ENCODE peak calls at places on chromosomes 13 and 19, in eight cellular contexts. Q is CD4-positive, alpha-beta T cell; U is activated CD4-positive, alpha-beta memory T cell treated with anti-CD3 and anti-CD28 coated beads, Interleukin-2, amount 10 ng/mL, durations not matched to agents 7 days and 5 days; P is activated CD4-positive, alpha-beta T cell treated with anti-CD3 and anti-CD28 coated beads, Interleukin-2, amount 10 ng/mL, durations not matched to agents 7 days and 5 days; W is K562; T is activated effector memory CD4-positive, alpha-beta T cell treated with anti-CD3 and anti-CD28 coated beads, Interleukin-2, amount 50 U/mL, for 16 hours; G is left ventricle myocardium inferior; B is mesendoderm. F is an unnamed sample.
A peak's percentile ranks its signal among the peaks of the same experiment; 100 is the strongest.

GRCh38 chr13:32267836-32268439 is 47.2 kb downstream of the ZAR1L start:
- DNase-seq in Q (peak; percentile 62), U (peak; percentile 41), P (peak; percentile 53), W (peak; percentile 12), T (peak; percentile 82), G (no peak), B (peak; percentile 72), F (peak; percentile 66)

GRCh38 chr19:28330831-28331230 is 882.1 kb downstream of the UQCRFS1 start:
- DNase-seq in Q (no peak), U (no peak), P (no peak), W (no peak), T (no peak), G (no peak), B (no peak), F (no peak)

GRCh38 chr13:98105929-98106336 is 37.0 kb upstream of the FARP1 start:
- DNase-seq in Q (no peak), U (no peak), P (no peak), W (peak; percentile 55), T (no peak), G (peak; percentile 18), B (no peak), F (no peak)

GRCh38 chr13:25911020-25911419 is 140.8 kb downstream of the SHISA2 start:
- DNase-seq in Q (no peak), U (no peak), P (no peak), W (no peak), T (no peak), G (no peak), B (peak; percentile 84), F (no peak)

GRCh38 chr19:47023448-47023794 is 3.8 kb downstream of the NPAS1 start:
- DNase-seq in Q (no peak), U (no peak), P (no peak), W (no peak), T (no peak), G (no peak), B (no peak), F (no peak)

GRCh38 chr19:3606174-3606689 is 443 bp downstream of the TBXA2R start:
- DNase-seq in Q (no peak), U (peak; percentile 32), P (peak; percentile 27), W (peak; percentile 61), T (peak; percentile 72), G (no peak), B (peak; percentile 34), F (peak; percentile 22)

GRCh38 chr13:45750566-45750965 is 48.4 kb downstream of the CBY2 start:
- DNase-seq in Q (no peak), U (no peak), P (no peak), W (no peak), T (no peak), G (no peak), B (peak; percentile 33), F (no peak)

GRCh38 chr19:41316306-41316920 is 6.4 kb downstream of the CCDC97 start:
- DNase-seq in Q (no peak), U (no peak), P (no peak), W (no peak), T (no peak), G (no peak), B (no peak), F (no peak)

GRCh38 chr13:73819711-73820110 is 314.5 kb downstream of the KLF12 start:
- DNase-seq in Q (no peak), U (no peak), P (no peak), W (no peak), T (no peak), G (no peak), B (peak; percentile 13), F (no peak)

GRCh38 chr19:7920520-7921301 is 573 bp downstream of the SNAPC2 start:
- DNase-seq in Q (peak; percentile 100), U (peak; percentile 100), P (peak; percentile 99), W (peak; percentile 99), T (peak; percentile 99), G (peak; percentile 100), B (peak; percentile 95), F (peak; percentile 95)

GRCh38 chr13:44516771-44517170 is 59.4 kb downstream of the TSC22D1 start:
- DNase-seq in Q (no peak), U (no peak), P (no peak), W (no peak), T (no peak), G (no peak), B (peak; percentile 50), F (no peak)

GRCh38 chr13:74444161-74444571 is 310.0 kb upstream of the KLF12 start:
- DNase-seq in Q (no peak), U (no peak), P (no peak), W (no peak), T (no peak), G (no peak), B (no peak), F (no peak)

GRCh38 chr13:40052954-40053353 is 397.5 kb downstream of the COG6 start:
- DNase-seq in Q (no peak), U (no peak), P (no peak), W (no peak), T (no peak), G (no peak), B (no peak), F (no peak)

GRCh38 chr13:93900735-93901134 is 578.7 kb downstream of the DCT start:
- DNase-seq in Q (no peak), U (no peak), P (no peak), W (no peak), T (no peak), G (no peak), B (no peak), F (no peak)

GRCh38 chr13:99322297-99323103 is 15.3 kb upstream of the GPR183 start:
- DNase-seq in Q (no peak), U (peak; percentile 44), P (peak; percentile 54), W (peak; percentile 35), T (peak; percentile 76), G (no peak), B (peak; percentile 37), F (peak; percentile 32)

GRCh38 chr19:16372065-16372915 is 47.7 kb downstream of the KLF2 start:
- DNase-seq in Q (no peak), U (peak; percentile 49), P (no peak), W (no peak), T (peak; percentile 66), G (peak; percentile 11), B (no peak), F (no peak)

GRCh38 chr13:113216165-113217056 is 7.0 kb downstream of the CUL4A start:
- DNase-seq in Q (no peak), U (no peak), P (no peak), W (peak; percentile 79), T (no peak), G (peak; percentile 47), B (peak; percentile 83), F (no peak)

GRCh38 chr13:20360041-20360491 is 127.9 kb upstream of the GJB6 start:
- DNase-seq in Q (no peak), U (no peak), P (no peak), W (peak; percentile 1), T (no peak), G (no peak), B (no peak), F (peak; percentile 18)

GRCh38 chr19:46489445-46490272 is 6.0 kb downstream of the PNMA8B start:
- DNase-seq in Q (peak; percentile 47), U (no peak), P (no peak), W (peak; percentile 39), T (no peak), G (peak; percentile 55), B (peak; percentile 80), F (no peak)

GRCh38 chr13:32472194-32472621 is 44.3 kb upstream of the N4BP2L1 start:
- DNase-seq in Q (no peak), U (no peak), P (no peak), W (no peak), T (no peak), G (no peak), B (no peak), F (no peak)

GRCh38 chr13:49298903-49299605 is 51.3 kb downstream of the CDADC1 start:
- DNase-seq in Q (no peak), U (no peak), P (no peak), W (no peak), T (no peak), G (no peak), B (peak; percentile 46), F (no peak)

F was measured in NAMALWA.